ENCODE peak calls at places on chromosomes 3 and 15, in seven cellular contexts. Y is GM06990, R is thoracic aorta, E is A549, I is colonic mucosa, N is suprapubic skin, G is esophagus muscularis mucosa. C is an unnamed sample.

GRCh38 chr3:83873550-83873949 is 1085.2 kb upstream of the CADM2 start:
- DNase-seq in Y (no peak), R (no peak), E (no peak), I (no peak), N (no peak), G (no peak), C (no peak)

GRCh38 chr3:194559530-194559929 is 72.7 kb upstream of the ATP13A3 start:
- DNase-seq in Y (no peak), R (no peak), E (no peak), I (no peak), N (no peak), G (no peak), C (no peak)

GRCh38 chr3:15153103-15153502 is 52.9 kb upstream of the CAPN7 start:
- DNase-seq in Y (no peak), R (no peak), E (no peak), I (no peak), N (no peak), G (no peak), C (no peak)

GRCh38 chr3:188734395-188734794 is 437.4 kb upstream of the TPRG1 start:
- DNase-seq in Y (no peak), R (no peak), E (no peak), I (peak; percentile 21), N (no peak), G (no peak), C (no peak)

GRCh38 chr3:118544458-118544857 is 490.2 kb downstream of the IGSF11 start:
- DNase-seq in Y (no peak), R (no peak), E (no peak), I (peak; percentile 51), N (no peak), G (no peak), C (no peak)

GRCh38 chr15:43514241-43515057 is 3.0 kb upstream of the MAP1A start:
- DNase-seq in Y (no peak), R (no peak), E (no peak), I (peak; percentile 27), N (no peak), G (no peak), C (no peak)

GRCh38 chr15:88174571-88174970 is 82.0 kb downstream of the NTRK3 start:
- DNase-seq in Y (no peak), R (no peak), E (no peak), I (no peak), N (no peak), G (no peak), C (no peak)

GRCh38 chr15:48696627-48697312 is 51.3 kb upstream of the FBN1 start:
- DNase-seq in Y (no peak), R (no peak), E (no peak), I (no peak), N (no peak), G (no peak), C (no peak)

GRCh38 chr15:101407966-101408775 is 81.3 kb downstream of the PCSK6 start:
- DNase-seq in Y (no peak), R (no peak), E (no peak), I (no peak), N (peak; percentile 57), G (no peak), C (no peak)

GRCh38 chr3:29203846-29204245 is 77.0 kb upstream of the RBMS3 start:
- DNase-seq in Y (no peak), R (no peak), E (no peak), I (no peak), N (no peak), G (no peak), C (no peak)

GRCh38 chr3:60025071-60026055 is 975.5 kb upstream of the CFAP20DC start:
- DNase-seq in Y (no peak), R (no peak), E (no peak), I (no peak), N (no peak), G (no peak), C (no peak)

GRCh38 chr15:31270767-31271166 is 55.9 kb upstream of the KLF13 start:
- DNase-seq in Y (no peak), R (no peak), E (no peak), I (peak; percentile 20), N (no peak), G (peak; percentile 31), C (peak; percentile 6)

GRCh38 chr3:39106281-39107055 is 959 bp downstream of the GORASP1 start:
- DNase-seq in Y (no peak), R (no peak), E (no peak), I (no peak), N (no peak), G (no peak), C (no peak)

GRCh38 chr3:39105687-39106063 is 1.8 kb downstream of the GORASP1 start:
- DNase-seq in Y (no peak), R (no peak), E (no peak), I (no peak), N (no peak), G (no peak), C (no peak)

GRCh38 chr3:39108309-39108708 is 829 bp downstream of the TTC21A start:
- DNase-seq in Y (peak; percentile 76), R (no peak), E (no peak), I (peak; percentile 18), N (no peak), G (no peak), C (no peak)

GRCh38 chr3:39107874-39108308 is 411 bp downstream of the TTC21A start:
- DNase-seq in Y (no peak), R (no peak), E (no peak), I (no peak), N (no peak), G (no peak), C (no peak)

GRCh38 chr3:39107056-39107873 is at the start of the genes GORASP1 and TTC21A:
- DNase-seq in Y (peak; percentile 70), R (peak; percentile 58), E (peak; percentile 91), I (peak; percentile 93), N (peak; percentile 93), G (no peak), C (peak; percentile 57)
- TF ChIP-seq CTCF in Y (no peak), R (no peak), E (no peak), I (no peak), N (no peak), G (no peak), C (no peak)

DNA sequence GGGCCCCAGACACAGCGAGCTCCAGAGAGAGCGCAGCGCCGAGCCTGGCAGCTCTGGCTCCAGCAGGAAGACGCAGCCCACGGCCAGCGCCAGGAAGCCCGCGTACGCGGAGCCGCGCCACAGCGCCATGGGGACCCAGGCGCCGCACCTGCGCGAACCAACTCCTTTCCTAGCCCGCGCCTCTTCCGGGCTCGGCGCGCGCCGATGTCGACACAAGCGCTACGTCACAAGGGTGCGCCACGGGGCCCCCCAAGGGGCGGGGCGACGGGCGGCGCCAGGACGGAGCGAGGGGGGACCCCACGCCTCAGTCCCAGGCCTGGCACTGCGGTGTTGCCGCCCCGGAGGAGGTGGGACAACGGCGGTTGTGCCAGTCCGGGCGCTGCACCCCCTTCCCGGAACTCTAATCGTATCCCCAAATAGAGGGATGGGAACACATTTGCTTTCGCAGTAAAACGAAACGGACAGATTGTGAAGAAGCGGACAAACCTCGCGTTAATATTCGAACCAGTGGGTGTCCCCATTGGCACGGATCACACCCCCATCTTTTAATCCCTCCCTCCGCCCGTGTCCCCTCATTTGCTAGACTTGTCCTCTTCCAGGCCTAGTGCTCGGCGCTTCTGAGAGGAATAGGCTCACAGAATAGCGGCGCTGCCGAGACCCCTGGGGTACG is at the start of gene ADPGK:
- DNase-seq in Y (peak; percentile 97), R (peak; percentile 47), E (peak; percentile 95), I (peak; percentile 91), N (peak; percentile 94), G (peak; percentile 97), C (peak; percentile 99)
- TF ChIP-seq CTCF in Y (no peak), R (no peak), E (no peak), I (no peak), N (no peak), G (no peak), C (no peak)

GRCh38 chr3:52387481-52387880 is 57.4 kb downstream of the SEMA3G start:
- DNase-seq in Y (no peak), R (no peak), E (no peak), I (no peak), N (no peak), G (no peak), C (no peak)

GRCh38 chr3:52384009-52384761 is 60.7 kb downstream of the SEMA3G start:
- DNase-seq in Y (no peak), R (no peak), E (no peak), I (no peak), N (no peak), G (no peak), C (no peak)

GRCh38 chr3:52383446-52383845 is 61.5 kb downstream of the SEMA3G start:
- DNase-seq in Y (no peak), R (no peak), E (no peak), I (no peak), N (no peak), G (no peak), C (no peak)

GRCh38 chr3:52388348-52388821 is 56.5 kb downstream of the SEMA3G start:
- DNase-seq in Y (no peak), R (no peak), E (no peak), I (no peak), N (no peak), G (no peak), C (no peak)

GRCh38 chr3:52385157-52385556 is 59.7 kb downstream of the SEMA3G start:
- DNase-seq in Y (no peak), R (no peak), E (peak; percentile 64), I (no peak), N (no peak), G (no peak), C (no peak)
- TF ChIP-seq CTCF in Y (peak; percentile 74), R (peak; percentile 14), E (peak; percentile 35), I (no peak), N (peak; percentile 13), G (no peak), C (no peak)

GRCh38 chr3:152768478-152768877 is 66.5 kb upstream of the P2RY1 start:
- DNase-seq in Y (no peak), R (no peak), E (no peak), I (no peak), N (no peak), G (no peak), C (no peak)
- TF ChIP-seq CTCF in Y (no peak), R (no peak), E (no peak), I (no peak), N (no peak), G (no peak), C (no peak)

GRCh38 chr3:144843099-144843498 is 871.5 kb downstream of the DIPK2A start:
- DNase-seq in Y (no peak), R (no peak), E (no peak), I (no peak), N (no peak), G (no peak), C (no peak)
- TF ChIP-seq CTCF in Y (no peak), R (no peak), E (no peak), I (no peak), N (no peak), G (no peak), C (no peak)

GRCh38 chr15:79676621-79677020 is 220.2 kb downstream of the MTHFS start:
- DNase-seq in Y (no peak), R (no peak), E (no peak), I (no peak), N (no peak), G (no peak), C (no peak)
- TF ChIP-seq CTCF in Y (no peak), R (no peak), E (no peak), I (no peak), N (no peak), G (no peak), C (no peak)

C was measured in natural killer cell.